ENCODE peak calls at places on chromosomes 1 and 21, in seven cellular contexts. N is IMR-90; W is CD4-positive, alpha-beta memory T cell; F is PC-3; L is CD8-positive, alpha-beta T cell; O is HCT116; U is hepatocyte. B is an unnamed sample. For H3K36me3, the result is how much of the 10 kb centered on the place peaks cover.

GRCh38 chr21:43802713-43803313 is 13.4 kb downstream of the RRP1 start:
- DNase-seq in N (no peak), W (no peak), F (no peak), L (no peak), O (no peak), U (no peak), B (no peak)

GRCh38 chr1:221779771-221780170 is 37.9 kb upstream of the DUSP10 start:
- DNase-seq in N (no peak), W (no peak), F (peak), L (no peak), O (no peak), U (no peak), B (no peak)

GRCh38 chr1:218156602-218157001 is 128.5 kb upstream of the RRP15 start:
- DNase-seq in N (no peak), W (no peak), F (no peak), L (no peak), O (no peak), U (peak), B (no peak)

GRCh38 chr1:85550784-85551516 is 29.6 kb upstream of the CCN1 start:
- DNase-seq in N (peak), W (no peak), F (peak), L (no peak), O (no peak), U (peak), B (no peak)

GRCh38 chr1:162179121-162179520 is 109.6 kb downstream of the NOS1AP start:
- DNase-seq in N (no peak), W (no peak), F (peak), L (no peak), O (no peak), U (no peak), B (no peak)

GRCh38 chr21:35057428-35057827 is 8.3 kb upstream of the RUNX1 start:
- DNase-seq in N (no peak), W (no peak), F (no peak), L (no peak), O (no peak), U (no peak), B (no peak)

GRCh38 chr1:106523448-106523847 is 533.0 kb upstream of the PRMT6 start:
- DNase-seq in N (no peak), W (no peak), F (no peak), L (no peak), O (no peak), U (no peak), B (no peak)

GRCh38 chr1:13700521-13701273 is 709 bp downstream of the PRDM2 start:
- DNase-seq in N (peak), W (peak), F (peak), L (peak), O (no peak), U (peak), B (no peak)

GRCh38 chr21:29470397-29470796 is 171.7 kb downstream of the BACH1 start:
- DNase-seq in N (peak), W (no peak), F (no peak), L (no peak), O (no peak), U (no peak), B (no peak)

GRCh38 chr1:227782226-227782625 is 33.2 kb upstream of the PRSS38 start:
- DNase-seq in N (no peak), W (no peak), F (no peak), L (no peak), O (no peak), U (no peak), B (no peak)

GRCh38 chr1:153567621-153568366 is 2.1 kb upstream of the S100A2 start:
- DNase-seq in N (peak), W (no peak), F (peak), L (no peak), O (peak), U (peak), B (no peak)

GRCh38 chr1:211579434-211580302 is 707 bp upstream of the SLC30A1 start:
- DNase-seq in N (peak), W (no peak), F (peak), L (peak), O (no peak), U (peak), B (no peak)

GRCh38 chr1:47527653-47528272 is 89.9 kb downstream of the FOXD2 start:
- DNase-seq in N (no peak), W (no peak), F (peak), L (no peak), O (peak), U (peak), B (no peak)

GRCh38 chr1:118325545-118326225 is 140.7 kb upstream of the SPAG17 start:
- DNase-seq in N (no peak), W (no peak), F (peak), L (no peak), O (no peak), U (no peak), B (no peak)

GRCh38 chr1:1359316-1359667 is 937 bp upstream of the MXRA8 start:
- DNase-seq in N (peak), W (no peak), F (no peak), L (peak), O (no peak), U (no peak), B (no peak)

GRCh38 chr1:185250063-185250462 is 67.0 kb downstream of the IVNS1ABP start:
- DNase-seq in N (no peak), W (no peak), F (no peak), L (no peak), O (no peak), U (no peak), B (no peak)

GRCh38 chr1:208029381-208030319 is 118.7 kb upstream of the CD34 start:
- DNase-seq in N (peak), W (no peak), F (no peak), L (no peak), O (no peak), U (no peak), B (no peak)

GRCh38 chr21:44303490-44303981 is 3.7 kb downstream of the PFKL start:
- DNase-seq in N (no peak), W (no peak), F (no peak), L (no peak), O (no peak), U (peak), B (no peak)

GRCh38 chr1:107680579-107680985 is 284.4 kb downstream of the VAV3 start:
- DNase-seq in N (no peak), W (no peak), F (peak), L (no peak), O (no peak), U (no peak), B (no peak)

GRCh38 chr1:75126611-75127101 is 7.5 kb upstream of the LHX8 start:
- DNase-seq in N (no peak), W (no peak), F (no peak), L (no peak), O (no peak), U (no peak), B (no peak)

GRCh38 chr1:61233121-61233659 is 150.8 kb downstream of the NFIA start:
- DNase-seq in N (no peak), W (no peak), F (no peak), L (no peak), O (no peak), U (no peak), B (no peak)

GRCh38 chr1:182652933-182653332 is 31.5 kb downstream of the RGS8 start:
- DNase-seq in N (no peak), W (no peak), F (no peak), L (no peak), O (no peak), U (no peak), B (no peak)

GRCh38 chr1:10773376-10773775 is 23.1 kb downstream of the CASZ1 start:
- DNase-seq in N (no peak), W (no peak), F (no peak), L (no peak), O (no peak), U (no peak), B (no peak)

GRCh38 chr1:174301295-174302077 is 142.2 kb downstream of the RABGAP1L start:
- DNase-seq in N (no peak), W (no peak), F (no peak), L (no peak), O (no peak), U (no peak), B (no peak)

GRCh38 chr21:32136546-32136945 is 142.3 kb downstream of the MIS18A start:
- DNase-seq in N (no peak), W (no peak), F (no peak), L (no peak), O (no peak), U (no peak), B (no peak)

GRCh38 chr21:39182484-39183271 is 573 bp downstream of the PSMG1 start:
- DNase-seq in N (no peak), W (no peak), F (peak), L (no peak), O (no peak), U (no peak), B (no peak)

GRCh38 chr1:41637367-41637766 is 152.9 kb upstream of the EDN2 start:
- DNase-seq in N (no peak), W (no peak), F (no peak), L (no peak), O (no peak), U (no peak), B (no peak)

GRCh38 chr1:101567582-101568189 is 330.9 kb downstream of the S1PR1 start:
- DNase-seq in N (peak), W (peak), F (peak), L (peak), O (peak), U (peak), B (peak)

GRCh38 chr1:107623431-107623830 is 341.5 kb downstream of the VAV3 start:
- DNase-seq in N (no peak), W (no peak), F (peak), L (no peak), O (no peak), U (no peak), B (no peak)

GRCh38 chr1:28070725-28071593 is 17.5 kb downstream of the EYA3 start:
- DNase-seq in N (no peak), W (no peak), F (no peak), L (no peak), O (no peak), U (no peak), B (no peak)

GRCh38 chr1:20625176-20626097 is 7.8 kb upstream of the PINK1 start:
- DNase-seq in N (no peak), W (no peak), F (no peak), L (no peak), O (no peak), U (no peak), B (no peak)

GRCh38 chr21:18340387-18340942 is 63.1 kb downstream of the TMPRSS15 start:
- DNase-seq in N (no peak), W (no peak), F (peak), L (no peak), O (no peak), U (no peak), B (no peak)

GRCh38 chr1:159025043-159025442 is 15.3 kb downstream of the IFI16 start:
- DNase-seq in N (no peak), W (no peak), F (no peak), L (no peak), O (no peak), U (no peak), B (no peak)

GRCh38 chr1:159030865-159031472 is 21.3 kb downstream of the IFI16 start:
- DNase-seq in N (no peak), W (no peak), F (no peak), L (no peak), O (no peak), U (no peak), B (no peak)

DNA sequence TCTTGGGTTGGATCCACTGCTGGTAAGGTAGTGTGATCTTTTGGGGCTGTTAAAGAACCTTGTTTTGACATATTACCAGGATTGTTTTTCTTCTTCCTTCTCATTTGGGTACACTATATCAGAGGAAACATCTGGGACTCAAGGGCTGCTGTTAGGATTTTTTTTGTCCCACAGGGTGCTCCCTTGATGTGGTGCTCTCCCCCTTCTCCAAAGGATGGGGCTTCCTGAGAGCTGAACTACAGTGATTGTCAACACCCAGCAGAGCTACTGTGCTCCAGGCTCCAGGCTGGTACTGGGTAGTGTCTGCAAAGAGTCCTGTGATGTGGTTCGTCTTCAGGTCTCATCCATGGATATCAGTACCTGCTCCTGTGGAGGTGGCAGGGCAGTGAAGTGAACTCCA is 20.6 kb downstream of the IFI16 start:
- DNase-seq in N (no peak), W (no peak), F (no peak), L (no peak), O (no peak), U (no peak), B (no peak)
- H3K36me3 ChIP-seq in N (under half), W (half or more), F (under half), L (under half), O (under half), U (under half), B (under half)

GRCh38 chr1:93029317-93029716 is 49.8 kb upstream of the MTF2 start:
- DNase-seq in N (no peak), W (peak), F (no peak), L (peak), O (no peak), U (no peak), B (peak)

GRCh38 chr1:93036672-93037071 is 42.4 kb upstream of the MTF2 start:
- DNase-seq in N (no peak), W (no peak), F (no peak), L (no peak), O (no peak), U (no peak), B (no peak)

GRCh38 chr1:93034397-93034796 is 44.7 kb upstream of the MTF2 start:
- DNase-seq in N (no peak), W (no peak), F (no peak), L (no peak), O (no peak), U (no peak), B (no peak)

GRCh38 chr1:93033029-93033428 is 46.1 kb upstream of the MTF2 start:
- DNase-seq in N (no peak), W (no peak), F (no peak), L (no peak), O (no peak), U (no peak), B (no peak)

DNA sequence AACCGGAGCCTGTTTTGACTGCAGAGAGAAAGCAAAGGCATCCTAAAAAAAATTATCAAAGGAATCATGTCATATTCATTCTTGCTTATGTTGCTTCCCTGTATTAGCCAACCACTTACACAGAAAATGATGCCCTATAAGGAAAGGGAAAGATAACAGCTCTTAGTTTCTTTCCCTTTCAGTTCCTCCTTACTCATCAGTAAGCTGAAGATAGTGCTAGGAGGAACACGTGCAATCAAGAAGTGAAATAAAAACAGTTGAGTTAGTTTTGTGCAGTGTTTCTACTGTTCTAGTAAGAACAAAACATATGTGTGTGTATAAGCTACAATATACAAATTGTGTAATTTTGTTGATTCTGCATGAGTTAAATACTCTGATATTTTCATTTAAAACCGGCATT is 45.3 kb upstream of the MTF2 start:
- DNase-seq in N (peak), W (no peak), F (no peak), L (no peak), O (no peak), U (no peak), B (no peak)
- H3K36me3 ChIP-seq in N (under half), W (under half), F (under half), L (under half), O (under half), U (under half), B (under half)

DNA sequence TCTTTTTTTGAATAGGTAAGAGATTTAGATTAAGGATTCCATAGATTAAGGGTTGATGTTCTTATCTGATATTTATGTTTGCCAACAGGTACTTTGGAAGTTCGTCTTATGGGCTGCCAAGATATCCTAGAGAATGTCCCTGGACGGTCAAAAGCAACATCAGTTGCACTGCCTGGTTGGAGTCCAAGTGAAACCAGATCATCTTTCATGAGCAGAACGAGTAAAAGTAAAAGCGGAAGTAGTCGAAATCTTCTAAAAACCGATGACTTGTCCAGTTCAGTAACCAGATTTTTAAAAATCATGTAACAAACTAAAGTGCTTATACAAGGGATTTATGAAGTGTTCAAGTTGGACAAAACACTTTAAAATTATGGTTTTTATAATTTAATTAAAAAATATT is 100.5 kb downstream of the PKN2 start:
- DNase-seq in N (no peak), W (no peak), F (no peak), L (no peak), O (no peak), U (no peak), B (no peak)
- H3K36me3 ChIP-seq in N (under half), W (under half), F (under half), L (under half), O (under half), U (under half), B (under half)

DNA sequence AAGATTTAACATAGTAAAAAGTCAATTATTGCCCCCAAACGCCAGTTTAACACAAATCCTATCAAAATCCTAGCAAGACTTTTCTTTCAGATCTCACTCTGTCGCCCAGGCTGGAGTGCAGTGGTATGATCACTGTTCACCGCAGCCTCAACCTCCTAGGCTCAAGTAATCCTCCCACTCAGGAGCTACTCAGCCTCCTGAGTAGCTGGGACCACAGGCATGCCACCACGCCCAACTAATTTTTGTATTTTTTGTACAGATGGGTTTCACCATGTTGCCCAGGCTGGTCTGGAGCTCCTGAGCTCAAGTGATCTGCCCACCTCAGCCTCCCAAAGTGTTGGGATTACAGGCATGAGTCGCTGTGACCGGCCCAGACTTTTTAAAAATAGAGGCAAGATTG is 4.8 kb downstream of the SNIP1 start:
- DNase-seq in N (peak), W (no peak), F (no peak), L (no peak), O (no peak), U (no peak), B (no peak)
- H3K36me3 ChIP-seq in N (under half), W (under half), F (under half), L (under half), O (under half), U (under half), B (under half)

GRCh38 chr1:180777072-180777689 is 135.5 kb upstream of the KIAA1614 start:
- DNase-seq in N (no peak), W (no peak), F (no peak), L (no peak), O (no peak), U (no peak), B (no peak)

GRCh38 chr1:180779584-180779983 is 133.1 kb upstream of the KIAA1614 start:
- DNase-seq in N (no peak), W (no peak), F (no peak), L (no peak), O (no peak), U (no peak), B (no peak)

GRCh38 chr1:180775801-180776200 is 136.9 kb upstream of the KIAA1614 start:
- DNase-seq in N (no peak), W (no peak), F (no peak), L (no peak), O (no peak), U (no peak), B (no peak)

GRCh38 chr1:180781718-180782117 is 131.0 kb upstream of the KIAA1614 start:
- DNase-seq in N (no peak), W (no peak), F (no peak), L (no peak), O (no peak), U (no peak), B (no peak)

GRCh38 chr1:180778782-180779398 is 133.8 kb upstream of the KIAA1614 start:
- DNase-seq in N (no peak), W (no peak), F (peak), L (no peak), O (peak), U (peak), B (no peak)
- H3K36me3 ChIP-seq in N (under half), W (under half), F (under half), L (under half), O (under half), U (under half), B (under half)

DNA sequence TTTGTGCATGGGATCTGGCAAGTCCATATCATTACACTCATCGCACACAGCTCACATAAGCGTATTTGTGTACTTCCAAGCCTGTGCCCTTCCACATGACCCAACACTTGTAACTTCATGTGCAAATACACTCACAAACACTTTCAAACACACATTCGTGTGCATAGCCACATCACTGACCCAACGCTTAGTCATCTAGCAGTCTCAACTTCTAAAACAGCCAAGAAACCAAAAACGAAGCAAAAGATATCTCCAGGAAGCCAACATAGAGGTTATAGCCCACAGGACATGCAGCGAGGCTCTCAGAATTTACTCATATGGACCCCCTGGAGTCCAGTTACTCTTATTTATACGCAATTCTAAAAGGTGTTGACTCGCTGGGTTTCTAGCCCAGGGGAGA is 10.9 kb upstream of the GOLT1A start:
- DNase-seq in N (peak), W (no peak), F (peak), L (no peak), O (no peak), U (no peak), B (no peak)
- H3K36me3 ChIP-seq in N (under half), W (under half), F (under half), L (under half), O (under half), U (under half), B (under half)